ENCODE peak calls at places on chromosomes 11 and 22, in six cellular contexts. Q, U, L, R, X and F are unnamed samples.

GRCh38 chr11:126949066-126949945 is 51.3 kb downstream of the KIRREL3 start:
- DNase-seq in X (no peak), Q (no peak), L (no peak), R (no peak), U (no peak), F (no peak)

GRCh38 chr22:37483594-37484114 is 2.5 kb downstream of the MFNG start:
- DNase-seq in Q (peak; percentile 10), L (no peak), X (no peak), R (no peak), U (no peak), F (no peak)

GRCh38 chr22:25824828-25825474 is 83.0 kb downstream of the MYO18B start:
- DNase-seq in U (peak; percentile 52), R (no peak), X (no peak), L (no peak), Q (no peak), F (no peak)

GRCh38 chr11:61447601-61448551 is 18.0 kb downstream of the SDHAF2 start:
- DNase-seq in R (no peak), L (no peak), X (no peak), Q (no peak), U (no peak), F (no peak)

GRCh38 chr22:30056015-30056414 is 24.2 kb upstream of the HORMAD2 start:
- DNase-seq in X (no peak), R (no peak), U (no peak), Q (no peak), L (no peak), F (no peak)

GRCh38 chr22:41963453-41964105 is 5.7 kb upstream of the SEPTIN3 start:
- DNase-seq in R (no peak), U (no peak), Q (no peak), L (peak; percentile 89), X (no peak), F (peak; percentile 43)

GRCh38 chr11:29019960-29020683 is 911.9 kb downstream of the METTL15 start:
- DNase-seq in U (peak; percentile 1), L (peak; percentile 61), X (no peak), Q (no peak), R (no peak), F (peak; percentile 42)

GRCh38 chr11:17883946-17884345 is 128.9 kb downstream of the SERGEF start:
- DNase-seq in U (peak; percentile 39), L (no peak), X (no peak), Q (no peak), R (no peak), F (no peak)

GRCh38 chr22:33864723-33865130 is 55.5 kb downstream of the LARGE1 start:
- DNase-seq in X (no peak), U (no peak), R (no peak), Q (no peak), L (peak; percentile 39), F (no peak)

GRCh38 chr11:124086447-124086846 is 28.8 kb upstream of the VWA5A start:
- DNase-seq in R (no peak), L (no peak), Q (no peak), X (no peak), U (peak; percentile 45), F (no peak)

GRCh38 chr11:67662142-67662805 is 11.7 kb upstream of the ACY3 start:
- DNase-seq in Q (no peak), X (no peak), U (no peak), R (no peak), L (no peak), F (no peak)

GRCh38 chr11:57116654-57117053 is 65.1 kb upstream of the LRRC55 start:
- DNase-seq in Q (peak; percentile 15), X (no peak), R (no peak), U (peak; percentile 35), L (peak; percentile 67), F (peak; percentile 75)

GRCh38 chr22:21738966-21739365 is 3.4 kb upstream of the YPEL1 start:
- DNase-seq in L (no peak), U (peak; percentile 61), X (no peak), R (no peak), Q (no peak), F (no peak)

GRCh38 chr11:118527109-118527508 is at the start of gene TTC36:
- DNase-seq in Q (no peak), U (peak; percentile 64), X (no peak), R (no peak), L (peak; percentile 13), F (no peak)